ENCODE peak calls at places on chromosomes 3 and 15, in four cellular contexts. P, C, N and S are unnamed samples.

GRCh38 chr3:58566398-58567250 is 10.6 kb downstream of the FAM107A start:
- DNase-seq in P (peak), C (no peak), N (no peak), S (no peak)

GRCh38 chr3:101926594-101927105 is 77.3 kb downstream of the NFKBIZ start:
- DNase-seq in N (peak), P (no peak), C (no peak), S (no peak)

GRCh38 chr3:55607175-55607574 is 120.1 kb upstream of the WNT5A start:
- DNase-seq in N (no peak), C (no peak), P (no peak), S (no peak)

GRCh38 chr3:32643816-32644215 is 41.2 kb upstream of the CNOT10 start:
- DNase-seq in P (no peak), N (no peak), C (no peak), S (no peak)

GRCh38 chr3:45677045-45677436 is 12.2 kb upstream of the SACM1L start:
- DNase-seq in N (peak), P (no peak), C (no peak), S (no peak)

GRCh38 chr3:126128504-126129407 is 44.8 kb upstream of the SLC41A3 start:
- DNase-seq in P (peak), C (peak), N (no peak), S (no peak)

GRCh38 chr15:80844011-80844732 is 65.0 kb downstream of the CEMIP start:
- DNase-seq in N (peak), C (no peak), P (no peak), S (no peak)

GRCh38 chr3:144350125-144350524 is 378.5 kb downstream of the DIPK2A start:
- DNase-seq in N (no peak), C (no peak), P (no peak), S (no peak)

GRCh38 chr15:92819312-92820232 is 80.6 kb upstream of the CHD2 start:
- DNase-seq in P (no peak), C (no peak), N (peak), S (peak)

GRCh38 chr3:157175678-157176077 is 15.7 kb upstream of the CCNL1 start:
- DNase-seq in C (peak), N (peak), P (peak), S (peak)

GRCh38 chr15:58261368-58261767 is 123.2 kb downstream of the AQP9 start:
- DNase-seq in P (no peak), N (no peak), C (no peak), S (no peak)

GRCh38 chr15:62569460-62570404 is 404.6 kb upstream of the C2CD4B start:
- DNase-seq in C (no peak), N (no peak), P (no peak), S (no peak)

GRCh38 chr3:158731525-158731924 is 732 bp downstream of the RARRES1 start:
- DNase-seq in N (no peak), P (no peak), C (no peak), S (no peak)